ENCODE peak calls at places on chromosomes 3 and 15, in ten cellular contexts. J is retina; P is LoVo; N is NCI-H1092; Q is cardiac fibroblast; Z is T follicular helper cell; R is HTR-8/SVneo; V is RWPE2; L is stimulated activated CD4-positive, alpha-beta T cell treated with anti-CD3 and anti-CD28 coated beads, Interleukin-1b, Interleukin-23, amount 100 ng/mL, for 24 hours; F is glutamatergic neuron. Y is an unnamed sample.

GRCh38 chr3:89699229-89699628 is 591.8 kb downstream of the EPHA3 start:
- DNase-seq in Q (no peak), L (no peak), P (no peak), R (no peak), V (no peak), Z (no peak), N (no peak), F (no peak), J (no peak), Y (no peak)

GRCh38 chr3:89000886-89001285 is 106.5 kb upstream of the EPHA3 start:
- DNase-seq in Z (no peak), R (no peak), F (no peak), V (no peak), L (no peak), N (no peak), Q (peak; percentile 4), J (no peak), P (no peak), Y (peak; percentile 29)

GRCh38 chr3:58178528-58179234 is 32.1 kb downstream of the DNASE1L3 start:
- DNase-seq in F (no peak), L (no peak), J (no peak), N (no peak), V (no peak), P (no peak), R (no peak), Q (no peak), Z (no peak), Y (no peak)

GRCh38 chr3:111072016-111072891 is 638 bp downstream of the NECTIN3 start:
- DNase-seq in V (no peak), F (peak; percentile 27), J (peak; percentile 86), Z (no peak), N (no peak), P (peak; percentile 33), R (no peak), L (no peak), Q (peak; percentile 43), Y (no peak)

GRCh38 chr15:69433831-69434230 is 18.8 kb upstream of the RPLP1 start:
- DNase-seq in V (no peak), Q (no peak), F (no peak), P (no peak), R (no peak), L (no peak), J (no peak), N (no peak), Z (no peak), Y (no peak)

GRCh38 chr3:52194541-52195296 is 3.2 kb upstream of the ALAS1 start:
- DNase-seq in F (no peak), N (no peak), P (no peak), L (no peak), V (no peak), Q (peak; percentile 86), Z (no peak), J (no peak), R (no peak), Y (peak; percentile 62)

GRCh38 chr3:83321891-83322290 is 1560.4 kb upstream of the GBE1 start:
- DNase-seq in Q (no peak), V (no peak), R (no peak), N (no peak), Z (no peak), F (no peak), J (no peak), L (no peak), P (no peak), Y (no peak)

GRCh38 chr15:77611767-77612166 is 20.9 kb downstream of the LINGO1 start:
- DNase-seq in L (no peak), Q (no peak), R (no peak), F (no peak), J (no peak), P (no peak), N (no peak), Z (no peak), V (no peak), Y (no peak)

GRCh38 chr3:149314807-149315578 is 18.4 kb downstream of the TM4SF18 start:
- DNase-seq in P (peak; percentile 39), N (no peak), R (peak; percentile 24), L (no peak), Q (peak; percentile 89), V (no peak), F (no peak), Z (no peak), J (no peak), Y (peak; percentile 86)

GRCh38 chr3:194487289-194488006 is 646 bp upstream of the ATP13A3 start:
- DNase-seq in V (no peak), P (no peak), J (peak; percentile 89), N (peak; percentile 13), R (no peak), Z (peak; percentile 7), F (peak; percentile 42), Q (peak; percentile 65), L (peak; percentile 7), Y (peak; percentile 27)

GRCh38 chr3:62601238-62601856 is 228.0 kb upstream of the FEZF2 start:
- DNase-seq in N (no peak), Z (no peak), J (peak; percentile 34), F (no peak), L (no peak), P (no peak), Q (peak; percentile 62), V (no peak), R (no peak), Y (peak; percentile 78)

GRCh38 chr3:36497234-36497633 is 116.9 kb downstream of the STAC start:
- DNase-seq in N (no peak), R (no peak), Q (no peak), F (no peak), J (no peak), L (no peak), Z (no peak), P (no peak), V (no peak), Y (no peak)

GRCh38 chr3:112640333-112640863 is 545 bp downstream of the CCDC80 start:
- DNase-seq in Z (no peak), V (no peak), Q (peak; percentile 77), L (no peak), N (no peak), J (peak; percentile 59), P (no peak), F (no peak), R (peak; percentile 32), Y (peak; percentile 96)

GRCh38 chr15:86040360-86041095 is 39.1 kb upstream of the AGBL1 start:
- DNase-seq in J (no peak), P (no peak), V (no peak), Z (no peak), F (no peak), N (no peak), Q (no peak), R (no peak), L (no peak), Y (no peak)

GRCh38 chr3:100710355-100711198 is 1.3 kb downstream of the TFG start:
- DNase-seq in Q (peak; percentile 71), J (no peak), R (peak; percentile 45), Z (peak; percentile 33), F (peak; percentile 47), V (peak; percentile 71), N (no peak), P (peak; percentile 63), L (peak; percentile 35), Y (peak; percentile 70)

GRCh38 chr3:27312044-27312668 is 57.0 kb downstream of the NEK10 start:
- DNase-seq in Z (no peak), L (no peak), P (peak; percentile 62), Q (peak; percentile 81), N (no peak), V (no peak), J (peak; percentile 61), F (no peak), R (peak; percentile 59), Y (peak; percentile 79)

GRCh38 chr3:72549819-72550581 is 298.2 kb downstream of the SHQ1 start:
- DNase-seq in F (no peak), N (no peak), V (no peak), P (peak; percentile 11), Z (no peak), L (no peak), Q (no peak), J (no peak), R (no peak), Y (no peak)

GRCh38 chr3:51921081-51921578 is 18.0 kb upstream of the IQCF1 start:
- DNase-seq in P (no peak), R (no peak), L (no peak), Q (no peak), V (no peak), N (no peak), F (no peak), J (no peak), Z (no peak), Y (no peak)

GRCh38 chr15:73930790-73931281 is 4.6 kb downstream of the LOXL1 start:
- DNase-seq in V (no peak), J (no peak), L (no peak), R (no peak), F (no peak), Z (no peak), Q (peak; percentile 52), P (no peak), N (no peak), Y (no peak)

GRCh38 chr3:49799761-49800160 is at the start of gene CDHR4:
- DNase-seq in V (no peak), L (no peak), F (no peak), R (peak; percentile 76), J (no peak), N (no peak), Z (no peak), Q (peak; percentile 88), P (peak; percentile 57), Y (peak; percentile 73)

GRCh38 chr3:58998476-58999117 is 51.2 kb downstream of the CFAP20DC start:
- DNase-seq in F (no peak), R (peak; percentile 73), L (no peak), Q (peak; percentile 82), Z (no peak), P (peak; percentile 61), J (no peak), N (no peak), V (peak; percentile 85), Y (peak; percentile 95)

GRCh38 chr15:43930556-43930955 is 103.8 kb downstream of the WDR76 start:
- DNase-seq in P (no peak), F (no peak), V (no peak), R (no peak), N (no peak), Z (no peak), J (peak; percentile 14), L (no peak), Q (no peak), Y (no peak)

GRCh38 chr15:49282366-49282765 is 112.3 kb downstream of the GALK2 start:
- DNase-seq in J (no peak), P (no peak), R (no peak), V (no peak), F (no peak), L (no peak), Q (peak; percentile 86), N (no peak), Z (no peak), Y (peak; percentile 88)

GRCh38 chr15:25183581-25184330 is 229.0 kb downstream of the SNRPN start:
- DNase-seq in F (peak; percentile 4), Z (no peak), J (no peak), Q (no peak), V (peak; percentile 44), P (no peak), N (no peak), R (no peak), L (no peak), Y (no peak)

GRCh38 chr3:25573386-25574171 is 91.1 kb downstream of the TOP2B start:
- DNase-seq in F (no peak), L (no peak), P (no peak), N (no peak), V (no peak), Z (no peak), R (peak; percentile 51), J (no peak), Q (no peak), Y (peak; percentile 42)

GRCh38 chr15:22913646-22914380 is 66.4 kb downstream of the CYFIP1 start:
- DNase-seq in N (no peak), J (no peak), L (no peak), Q (no peak), Z (no peak), P (no peak), R (no peak), V (peak; percentile 63), F (no peak), Y (no peak)

GRCh38 chr3:100044369-100044768 is 69.9 kb downstream of the FILIP1L start:
- DNase-seq in R (no peak), J (no peak), Z (no peak), L (no peak), Q (no peak), P (no peak), V (no peak), N (no peak), F (no peak), Y (no peak)

GRCh38 chr3:196712514-196713413 is 587 bp downstream of the PIGX start:
- DNase-seq in P (no peak), Q (peak; percentile 74), L (peak; percentile 47), V (peak; percentile 64), F (no peak), J (peak; percentile 84), Z (peak; percentile 60), N (peak; percentile 41), R (no peak), Y (peak; percentile 59)